ENCODE peak calls at places on chromosomes 1 and 21, in seven cellular contexts. C is CD8-positive, alpha-beta T cell; M is IMR-90; J is upper lobe of right lung; H is uterus; S is neural progenitor cell; N is GM12878. L is an unnamed sample.

GRCh38 chr1:51487628-51488027 is 31.4 kb downstream of the EPS15 start:
- DNase-seq in N (no peak), J (no peak), M (no peak), S (no peak), H (no peak), C (no peak), L (no peak)

GRCh38 chr21:28294046-28294445 is 698.6 kb downstream of the LTN1 start:
- DNase-seq in N (no peak), S (no peak), M (peak; percentile 72), J (no peak), C (no peak), H (no peak), L (no peak)

GRCh38 chr21:37787456-37787855 is 128.8 kb downstream of the KCNJ6 start:
- DNase-seq in M (peak; percentile 93), C (no peak), N (no peak), S (no peak), H (no peak), J (no peak), L (no peak)

GRCh38 chr21:35311985-35312384 is 262.9 kb upstream of the RUNX1 start:
- DNase-seq in S (no peak), H (no peak), J (no peak), M (no peak), N (no peak), C (no peak), L (no peak)

GRCh38 chr1:153933420-153933819 is 10.6 kb upstream of the GATAD2B start:
- DNase-seq in C (no peak), M (no peak), H (no peak), J (peak; percentile 54), N (no peak), S (no peak), L (no peak)

GRCh38 chr1:43683560-43683959 is 23.8 kb upstream of the ST3GAL3 start:
- DNase-seq in C (no peak), H (no peak), M (no peak), J (no peak), N (no peak), S (no peak), L (no peak)

GRCh38 chr1:158930504-158930903 is 848 bp upstream of the PYHIN1 start:
- DNase-seq in N (no peak), J (no peak), S (no peak), M (no peak), C (no peak), H (no peak), L (no peak)

GRCh38 chr21:41895643-41896493 is 16.7 kb upstream of the PRDM15 start:
- DNase-seq in J (no peak), C (peak; percentile 22), S (no peak), H (no peak), M (peak; percentile 18), N (no peak), L (no peak)

GRCh38 chr1:2527553-2527860 is 1.1 kb upstream of the PANK4 start:
- DNase-seq in M (no peak), H (no peak), C (no peak), J (no peak), N (no peak), S (no peak), L (no peak)

GRCh38 chr1:242129103-242129502 is 130.2 kb upstream of the MAP1LC3C start:
- DNase-seq in H (no peak), J (no peak), C (no peak), N (no peak), M (no peak), S (peak; percentile 45), L (no peak)

GRCh38 chr1:211236633-211237321 is 22.4 kb upstream of the RCOR3 start:
- DNase-seq in M (peak; percentile 17), C (no peak), S (no peak), J (no peak), H (no peak), N (no peak), L (no peak)

GRCh38 chr1:233614743-233615521 is 1.0 kb downstream of the KCNK1 start:
- DNase-seq in C (no peak), M (no peak), H (no peak), N (no peak), S (peak; percentile 14), J (peak; percentile 62), L (no peak)

GRCh38 chr1:108947871-108948525 is 15.3 kb downstream of the CLCC1 start:
- DNase-seq in C (no peak), H (no peak), M (no peak), S (no peak), J (no peak), N (no peak), L (no peak)

GRCh38 chr21:26513212-26513611 is 59.9 kb downstream of the CYYR1 start:
- DNase-seq in M (no peak), S (no peak), C (no peak), N (no peak), J (no peak), H (no peak), L (no peak)

GRCh38 chr21:40254540-40255455 is 387.6 kb downstream of the PCP4 start:
- DNase-seq in J (no peak), N (no peak), S (no peak), C (no peak), H (no peak), M (no peak), L (no peak)

GRCh38 chr1:22662318-22662717 is 9.3 kb downstream of the C1QB start:
- DNase-seq in H (no peak), N (no peak), M (no peak), S (peak; percentile 79), C (no peak), J (no peak), L (peak; percentile 37)

GRCh38 chr1:94819945-94820746 is at the start of gene SLC44A3:
- DNase-seq in H (no peak), C (no peak), S (peak; percentile 82), J (peak; percentile 85), N (no peak), M (peak; percentile 24), L (no peak)

DNA sequence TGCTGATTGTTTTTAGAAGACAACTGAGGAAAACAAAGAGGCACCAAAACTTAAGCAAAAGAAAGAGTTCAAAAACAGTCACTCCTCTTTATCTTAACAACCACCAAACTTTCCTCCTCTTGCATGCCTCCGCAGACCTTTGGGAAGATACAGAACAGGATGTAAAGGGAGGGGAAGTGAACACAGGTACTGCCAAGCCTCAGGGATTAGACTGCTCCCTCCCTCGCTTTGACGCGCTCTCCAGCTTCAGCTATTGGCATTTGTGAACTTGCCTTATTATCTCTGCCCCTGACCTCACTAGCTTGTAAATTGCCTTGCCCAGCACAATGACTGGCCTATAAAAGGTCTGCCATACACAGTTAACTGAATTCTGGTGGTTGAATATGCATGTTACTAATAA is 4.8 kb upstream of the SRP9 start:
- DNase-seq in M (no peak), C (no peak), N (no peak), J (no peak), H (no peak), S (no peak), L (no peak)
- H3K4me1 ChIP-seq in M (peaks cover 13% of the 10 kb centered on the region), C (peaks cover 22% of the 10 kb centered on the region), N (no peaks in the 10 kb centered on the region), J (peaks cover 39% of the 10 kb centered on the region), H (peaks cover under 1% of the 10 kb centered on the region), S (peaks cover 10% of the 10 kb centered on the region), L (no peaks in the 10 kb centered on the region)

DNA sequence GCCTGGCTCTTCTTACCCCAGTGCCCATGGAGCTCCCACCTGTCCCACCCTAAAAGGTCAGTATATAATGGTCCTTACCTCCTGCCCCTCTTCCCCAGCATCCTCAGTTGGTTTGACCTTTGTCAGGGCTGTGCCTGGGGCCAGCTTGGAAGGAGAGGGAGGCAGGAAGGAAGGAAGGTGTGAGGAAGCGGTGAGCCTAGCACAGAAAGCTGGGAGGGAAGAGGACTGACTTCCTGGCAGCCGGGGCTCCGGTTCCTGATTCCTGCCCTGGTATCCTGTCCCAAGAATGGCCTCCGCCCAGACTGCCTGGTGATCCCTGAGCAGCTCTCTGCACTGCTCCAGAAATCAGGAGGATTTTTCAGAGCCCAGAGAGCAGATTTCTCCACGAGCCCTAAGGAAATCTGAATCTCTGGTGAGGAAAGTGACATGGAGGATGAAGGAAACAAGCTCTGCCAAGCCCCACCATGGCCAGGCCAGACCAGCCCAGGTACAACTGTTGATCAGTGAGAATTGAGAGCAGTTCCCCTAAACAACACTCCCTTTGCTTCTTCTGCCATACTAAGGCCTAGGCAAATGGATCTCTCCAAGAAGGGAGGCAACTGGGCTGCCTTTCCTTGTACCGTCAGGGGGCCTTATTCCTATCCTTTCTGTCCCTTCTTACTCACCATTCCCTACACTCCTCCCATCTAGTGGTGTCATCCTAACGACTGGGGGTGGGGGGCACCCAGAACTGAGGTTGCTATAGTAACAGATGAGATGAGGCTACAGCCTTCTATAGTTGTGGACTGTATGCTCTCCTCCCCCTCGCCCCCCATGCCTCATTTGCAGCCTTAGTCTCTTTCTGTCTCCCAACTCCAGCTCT is 3.2 kb downstream of the PEA15 start:
- DNase-seq in S (no peak), H (no peak), N (no peak), C (no peak), M (no peak), J (no peak), L (no peak)
- H3K4me3 ChIP-seq in S (no peak overlapping the region), H (no peak overlapping the region), N (no peak overlapping the region), C (no peak overlapping the region), M (no peak overlapping the region), J (no peak overlapping the region), L (no peak overlapping the region)

GRCh38 chr1:218475275-218475674 is 130.1 kb downstream of the TGFB2 start:
- DNase-seq in S (no peak), J (no peak), H (no peak), C (no peak), M (peak; percentile 26), N (no peak), L (no peak)
- TF ChIP-seq CTCF in S (no peak), J (no peak), H (no peak), C (no peak), M (no peak), N (no peak), L (no peak)

DNA sequence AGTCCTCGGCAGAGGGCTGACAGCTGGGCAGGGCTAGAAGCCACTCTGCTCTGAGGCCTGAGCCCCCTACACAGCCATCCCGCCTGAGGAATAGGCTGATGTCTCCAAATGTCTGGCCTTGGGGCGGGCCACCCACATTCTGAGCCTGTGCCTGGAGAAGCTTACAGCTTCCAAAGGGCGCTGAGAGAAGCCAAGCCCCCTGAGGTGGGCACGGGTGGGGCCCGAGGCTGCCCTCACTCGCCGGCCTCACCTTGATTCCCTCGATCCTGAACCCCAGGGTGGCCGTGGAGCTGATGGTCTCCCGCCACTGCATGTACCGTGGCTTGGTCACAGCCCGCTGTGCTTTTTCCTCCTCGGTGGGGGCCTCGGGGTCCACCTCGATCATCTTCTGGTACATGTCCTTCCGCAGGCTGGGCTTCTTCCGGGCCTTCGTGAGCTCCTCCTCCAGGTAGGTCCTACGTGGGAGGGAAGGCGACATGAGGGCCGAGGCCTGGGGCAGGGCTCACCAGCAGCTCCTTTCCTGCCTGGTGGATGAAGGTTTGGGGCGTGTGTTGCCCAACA is 93.2 kb downstream of the STUM start:
- DNase-seq in C (no peak), M (no peak), J (no peak), N (no peak), S (no peak), H (peak; percentile 21), L (no peak)
- H3K4me1 ChIP-seq in C (peaks cover 60% of the 10 kb centered on the region), M (peaks cover 22% of the 10 kb centered on the region), J (peaks cover 10% of the 10 kb centered on the region), N (peaks cover 27% of the 10 kb centered on the region), S (peaks cover 12% of the 10 kb centered on the region), H (no peaks in the 10 kb centered on the region), L (peaks cover 8% of the 10 kb centered on the region)

DNA sequence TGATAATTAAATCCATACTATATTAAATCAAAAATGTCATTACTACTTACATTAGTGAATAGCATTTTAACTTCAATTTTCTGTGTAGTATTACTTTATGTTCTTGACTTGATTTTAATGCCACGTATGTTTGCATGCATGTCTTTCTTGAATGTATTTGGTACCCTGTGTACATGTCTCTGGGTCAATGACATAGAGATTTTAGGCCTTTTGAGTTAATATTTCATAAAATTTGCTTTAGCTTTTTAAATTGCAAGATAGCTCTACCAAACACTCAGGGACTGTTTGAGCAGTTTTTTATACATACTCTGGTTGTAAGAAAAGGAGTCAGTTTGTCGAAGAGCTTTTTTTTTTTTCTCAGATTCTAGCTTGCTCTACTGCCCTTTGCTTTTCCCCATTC is 1.5 kb downstream of the MLLT11 start:
- DNase-seq in S (no peak), H (no peak), J (no peak), M (no peak), N (no peak), C (no peak), L (no peak)
- H3K4me3 ChIP-seq in S (peak overlapping the region; percentile 89), H (no peak overlapping the region), J (no peak overlapping the region), M (peak overlapping the region; percentile 89), N (no peak overlapping the region), C (no peak overlapping the region), L (no peak overlapping the region)

L was measured in tibial artery.